ENCODE peak calls at places on chromosomes 4 and X, in ten cellular contexts. V is stomach, C is A549, Z is tibial nerve, S is body of pancreas, G is breast epithelium, T is heart left ventricle, B is sigmoid colon, K is upper lobe of left lung, W is uterus. U is an unnamed sample.

GRCh38 chr4:87912164-87913004 is 63.1 kb upstream of the SPP1 start:
- DNase-seq in V (no peak), C (no peak), Z (no peak), S (no peak), G (no peak), T (no peak), B (no peak), K (no peak), W (no peak), U (no peak)

GRCh38 chr4:100938698-100939097 is 408.6 kb downstream of the PPP3CA start:
- DNase-seq in V (no peak), C (no peak), Z (no peak), S (no peak), G (no peak), T (no peak), B (no peak), K (no peak), W (no peak), U (no peak)

GRCh38 chr4:94665500-94666398 is 92.0 kb upstream of the BMPR1B start:
- DNase-seq in V (no peak), C (peak), Z (no peak), S (no peak), G (no peak), T (no peak), B (no peak), K (no peak), W (no peak), U (no peak)

GRCh38 chrX:3142259-3143042 is 101.2 kb downstream of the ARSF start:
- DNase-seq in V (no peak), C (peak), Z (no peak), S (no peak), G (no peak), T (no peak), B (no peak), K (no peak), W (no peak), U (no peak)

GRCh38 chr4:76801621-76802545 is 96.1 kb downstream of the SOWAHB start:
- DNase-seq in V (no peak), C (no peak), Z (no peak), S (no peak), G (no peak), T (peak), B (no peak), K (peak), W (peak), U (no peak)

GRCh38 chr4:103197765-103198110 is 405 bp downstream of the CENPE start:
- DNase-seq in V (no peak), C (no peak), Z (no peak), S (no peak), G (no peak), T (no peak), B (no peak), K (no peak), W (no peak), U (no peak)

GRCh38 chr4:173752610-173753009 is 222.6 kb upstream of the HAND2 start:
- DNase-seq in V (no peak), C (peak), Z (no peak), S (peak), G (no peak), T (no peak), B (no peak), K (no peak), W (no peak), U (peak)

GRCh38 chrX:134025986-134026731 is 40.8 kb upstream of the GPC3 start:
- DNase-seq in V (no peak), C (no peak), Z (no peak), S (no peak), G (no peak), T (no peak), B (no peak), K (no peak), W (no peak), U (peak)

GRCh38 chrX:22748093-22748999 is 251.4 kb upstream of the DDX53 start:
- DNase-seq in V (peak), C (peak), Z (no peak), S (peak), G (peak), T (peak), B (no peak), K (no peak), W (peak), U (peak)

GRCh38 chr4:171378323-171378722 is 434.9 kb upstream of the GALNTL6 start:
- DNase-seq in V (no peak), C (no peak), Z (no peak), S (no peak), G (no peak), T (no peak), B (no peak), K (no peak), W (no peak), U (no peak)

GRCh38 chrX:71082778-71083177 is 12.9 kb upstream of the FOXO4 start:
- DNase-seq in V (no peak), C (no peak), Z (no peak), S (no peak), G (no peak), T (no peak), B (no peak), K (no peak), W (no peak), U (no peak)

GRCh38 chrX:71935542-71935941 is 24.9 kb downstream of the NHSL2 start:
- DNase-seq in V (no peak), C (no peak), Z (peak), S (no peak), G (no peak), T (no peak), B (peak), K (no peak), W (peak), U (no peak)

GRCh38 chr4:113016377-113016776 is 33.1 kb upstream of the ANK2 start:
- DNase-seq in V (no peak), C (no peak), Z (no peak), S (no peak), G (no peak), T (no peak), B (no peak), K (no peak), W (no peak), U (no peak)

GRCh38 chr4:40264497-40264896 is 67.7 kb downstream of the RHOH start:
- DNase-seq in V (no peak), C (peak), Z (no peak), S (no peak), G (no peak), T (no peak), B (no peak), K (no peak), W (no peak), U (peak)

GRCh38 chr4:70737409-70737808 is 15.6 kb downstream of the RUFY3 start:
- DNase-seq in V (no peak), C (no peak), Z (no peak), S (no peak), G (no peak), T (no peak), B (no peak), K (no peak), W (no peak), U (no peak)

GRCh38 chr4:4583606-4584005 is 41.8 kb upstream of the STX18 start:
- DNase-seq in V (no peak), C (no peak), Z (no peak), S (no peak), G (no peak), T (no peak), B (no peak), K (no peak), W (no peak), U (no peak)

GRCh38 chrX:47030339-47030738 is 47.9 kb upstream of the RGN start:
- DNase-seq in V (no peak), C (peak), Z (no peak), S (no peak), G (no peak), T (no peak), B (no peak), K (no peak), W (no peak), U (peak)

GRCh38 chr4:78788005-78788889 is 12.1 kb downstream of the BMP2K start:
- DNase-seq in V (no peak), C (no peak), Z (no peak), S (no peak), G (no peak), T (no peak), B (no peak), K (no peak), W (no peak), U (no peak)

GRCh38 chr4:154908168-154908567 is 127.1 kb downstream of the RBM46 start:
- DNase-seq in V (no peak), C (peak), Z (no peak), S (no peak), G (no peak), T (no peak), B (no peak), K (no peak), W (no peak), U (no peak)

GRCh38 chrX:8639949-8640348 is 92.0 kb downstream of the ANOS1 start:
- DNase-seq in V (no peak), C (no peak), Z (no peak), S (no peak), G (no peak), T (no peak), B (no peak), K (no peak), W (no peak), U (no peak)

GRCh38 chr4:173917255-173917960 is 366.1 kb downstream of the FBXO8 start:
- DNase-seq in V (no peak), C (no peak), Z (no peak), S (no peak), G (no peak), T (no peak), B (no peak), K (no peak), W (no peak), U (no peak)

GRCh38 chr4:105401278-105401677 is 72.6 kb downstream of the PPA2 start:
- DNase-seq in V (no peak), C (no peak), Z (no peak), S (no peak), G (no peak), T (no peak), B (no peak), K (no peak), W (no peak), U (no peak)

GRCh38 chr4:150949943-150950342 is 65.1 kb downstream of the LRBA start:
- DNase-seq in V (no peak), C (no peak), Z (no peak), S (no peak), G (no peak), T (no peak), B (no peak), K (no peak), W (no peak), U (no peak)

GRCh38 chrX:105700316-105700715 is 122.0 kb upstream of the NRK start:
- DNase-seq in V (no peak), C (no peak), Z (no peak), S (no peak), G (no peak), T (no peak), B (no peak), K (no peak), W (no peak), U (no peak)

GRCh38 chr4:119048446-119048845 is 87.2 kb upstream of the MYOZ2 start:
- DNase-seq in V (no peak), C (peak), Z (no peak), S (no peak), G (no peak), T (no peak), B (no peak), K (no peak), W (no peak), U (no peak)

GRCh38 chr4:165288639-165289428 is 38.6 kb upstream of the MSMO1 start:
- DNase-seq in V (no peak), C (no peak), Z (no peak), S (no peak), G (no peak), T (no peak), B (no peak), K (no peak), W (no peak), U (no peak)

GRCh38 chrX:53184836-53185235 is 40.2 kb downstream of the KDM5C start:
- DNase-seq in V (no peak), C (no peak), Z (no peak), S (no peak), G (no peak), T (no peak), B (no peak), K (no peak), W (no peak), U (no peak)

GRCh38 chrX:11791090-11791489 is 33.1 kb downstream of the MSL3 start:
- DNase-seq in V (no peak), C (peak), Z (no peak), S (no peak), G (no peak), T (no peak), B (no peak), K (no peak), W (no peak), U (peak)

GRCh38 chr4:60637976-60638375 is 562.1 kb upstream of the ADGRL3 start:
- DNase-seq in V (no peak), C (no peak), Z (no peak), S (no peak), G (no peak), T (no peak), B (no peak), K (no peak), W (no peak), U (no peak)
- TF ChIP-seq POLR2A in V (no peak), C (no peak), Z (no peak), S (no peak), G (no peak), T (no peak), B (no peak), K (no peak), W (no peak), U (no peak)

GRCh38 chrX:154546354-154547244 is at the start of gene G6PD:
- DNase-seq in V (peak), C (peak), Z (peak), S (peak), G (no peak), T (peak), B (no peak), K (peak), W (no peak), U (peak)
- TF ChIP-seq POLR2A in V (no peak), C (peak), Z (no peak), S (no peak), G (no peak), T (no peak), B (no peak), K (no peak), W (no peak), U (peak)

DNA sequence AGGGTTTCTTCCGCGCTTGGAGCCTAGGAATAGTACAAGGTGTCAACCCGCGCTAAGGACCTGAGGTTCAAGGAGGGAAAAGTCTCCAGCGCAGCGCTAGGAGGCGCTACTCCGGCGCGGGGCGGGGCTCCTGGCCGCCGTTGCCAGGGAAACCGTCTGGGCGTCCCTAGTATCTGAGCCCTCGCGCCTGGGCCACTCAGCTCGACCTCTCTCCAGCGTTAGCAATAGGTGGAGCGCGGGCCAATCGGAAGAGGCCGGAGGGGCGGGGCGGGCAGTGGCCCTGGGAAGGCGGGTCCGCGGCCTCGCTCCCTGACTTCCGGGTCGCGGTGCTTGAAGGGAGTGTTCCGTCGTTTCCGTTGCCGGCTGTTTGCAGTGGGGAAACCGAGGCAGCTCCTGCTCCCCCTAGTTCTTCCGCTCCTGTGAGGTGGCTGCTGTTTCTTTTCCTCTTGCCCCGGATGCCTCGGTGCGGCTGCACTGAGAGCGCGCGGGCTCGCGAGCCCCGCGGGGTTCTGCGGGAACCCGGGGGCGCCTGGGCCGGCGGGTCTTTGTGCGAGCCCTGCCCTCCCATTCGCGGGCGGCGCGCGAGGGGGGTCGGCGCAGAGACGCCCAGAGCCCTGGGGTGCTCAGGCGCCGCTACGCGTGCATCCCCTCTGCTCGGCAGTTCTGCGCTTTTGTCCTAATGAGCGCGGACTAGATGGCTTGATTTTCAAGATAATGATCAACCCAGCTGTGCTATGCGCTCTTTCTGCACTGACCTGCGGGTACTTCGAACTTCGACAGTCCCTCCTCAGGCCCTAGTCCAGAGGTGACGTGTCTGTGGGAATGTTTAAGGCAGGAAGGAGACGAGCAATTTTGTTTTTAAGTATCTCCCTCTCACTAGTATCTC is at the start of gene ELMOD2:
- DNase-seq in V (peak), C (peak), Z (peak), S (peak), G (peak), T (peak), B (peak), K (peak), W (peak), U (peak)
- TF ChIP-seq POLR2A in V (no peak), C (peak), Z (no peak), S (peak), G (peak), T (no peak), B (no peak), K (no peak), W (no peak), U (peak)

GRCh38 chrX:48576108-48576507 is 1.8 kb downstream of the RBM3 start:
- DNase-seq in V (no peak), C (no peak), Z (no peak), S (no peak), G (no peak), T (no peak), B (no peak), K (no peak), W (no peak), U (no peak)
- TF ChIP-seq POLR2A in V (no peak), C (no peak), Z (no peak), S (no peak), G (no peak), T (no peak), B (no peak), K (no peak), W (no peak), U (peak)

GRCh38 chr4:90852232-90852631 is 725.0 kb downstream of the CCSER1 start:
- DNase-seq in V (no peak), C (no peak), Z (no peak), S (no peak), G (no peak), T (no peak), B (no peak), K (no peak), W (no peak), U (no peak)
- TF ChIP-seq POLR2A in V (no peak), C (no peak), Z (no peak), S (no peak), G (no peak), T (no peak), B (no peak), K (no peak), W (no peak), U (no peak)

DNA sequence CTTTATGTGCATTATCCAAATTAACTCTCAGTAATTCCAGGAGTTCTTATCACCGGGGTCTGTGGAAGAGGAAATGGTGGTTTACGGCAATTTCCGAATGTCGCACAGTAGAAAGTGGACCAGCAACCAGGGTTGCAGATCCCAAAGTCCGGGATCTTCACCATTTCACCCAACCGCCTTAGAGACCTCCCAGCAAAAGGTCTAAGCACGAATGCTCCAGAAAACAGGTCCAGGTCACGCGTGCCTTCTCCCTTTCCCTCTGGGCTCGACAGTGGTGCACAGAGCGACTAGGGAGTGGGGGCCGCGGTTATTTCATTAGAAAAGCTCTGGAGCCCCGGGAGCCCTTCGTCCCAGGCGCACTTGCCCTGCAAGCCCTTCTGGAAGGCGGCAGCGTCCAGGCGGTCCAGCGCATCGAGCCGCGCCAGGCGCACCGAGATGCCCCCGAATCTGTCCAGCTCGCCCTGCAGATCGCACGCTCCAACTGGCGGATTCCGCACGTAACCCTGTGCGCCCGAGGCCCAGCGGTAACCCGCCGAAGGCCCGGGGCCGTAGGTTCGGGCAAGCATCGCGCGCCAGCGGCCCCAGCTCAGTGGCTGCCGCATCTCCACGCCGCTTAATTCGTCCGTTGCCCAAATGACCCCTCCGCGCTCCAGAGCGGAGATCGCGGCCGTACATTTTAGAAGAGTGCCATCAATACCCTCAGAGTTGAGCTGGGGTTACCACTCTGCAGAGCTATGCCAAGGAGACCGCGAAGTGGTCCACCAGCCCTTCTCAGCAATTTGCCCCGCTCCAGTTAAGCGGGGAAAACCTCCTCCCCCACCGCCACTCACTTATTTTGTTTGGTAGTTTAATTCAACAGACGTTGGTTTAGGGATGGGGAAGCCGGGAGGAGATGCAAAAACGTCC is at the start of gene NUDT6:
- DNase-seq in V (peak), C (peak), Z (peak), S (peak), G (no peak), T (peak), B (peak), K (peak), W (peak), U (peak)
- TF ChIP-seq POLR2A in V (no peak), C (peak), Z (no peak), S (peak), G (no peak), T (no peak), B (no peak), K (no peak), W (no peak), U (no peak)

DNA sequence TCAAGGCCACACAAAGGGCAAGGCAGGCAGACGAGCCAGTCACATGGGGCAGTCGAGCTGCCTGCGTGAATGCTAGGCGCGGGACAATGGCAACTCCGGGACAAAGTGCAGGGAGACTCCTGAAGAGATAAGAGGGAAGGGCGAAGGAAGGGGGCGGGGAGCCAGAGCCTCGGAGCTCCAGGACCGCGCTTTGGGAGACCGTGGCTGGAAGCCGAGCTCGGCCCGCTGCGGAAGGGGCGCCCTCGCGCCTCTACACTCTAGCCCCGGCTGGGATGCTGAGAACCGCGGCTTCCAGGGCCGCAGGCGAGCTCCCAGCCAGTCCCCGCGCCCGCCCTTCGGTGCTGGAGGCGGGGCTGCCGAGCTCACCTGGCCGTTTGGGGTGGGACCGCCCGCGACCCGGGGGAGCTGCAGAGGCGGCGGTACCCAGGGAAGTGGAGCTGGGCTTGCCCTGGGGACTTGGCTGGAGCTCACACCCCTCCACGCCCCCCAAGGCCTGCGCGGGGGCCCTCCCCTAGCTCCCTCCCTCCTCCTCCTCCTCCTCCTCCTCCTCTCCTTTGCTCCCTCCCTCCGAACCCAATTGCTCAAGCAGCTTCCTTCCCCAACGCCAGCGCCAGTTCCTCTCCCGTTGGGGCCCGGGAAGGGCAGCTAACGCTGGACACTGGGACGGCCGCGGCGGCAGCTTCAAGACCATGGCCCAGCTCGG is at the start of gene SOWAHD:
- DNase-seq in V (peak), C (peak), Z (no peak), S (peak), G (no peak), T (peak), B (peak), K (peak), W (peak), U (no peak)
- TF ChIP-seq POLR2A in V (no peak), C (no peak), Z (no peak), S (peak), G (no peak), T (no peak), B (peak), K (no peak), W (no peak), U (no peak)